ENCODE peak calls at places on chromosomes 6 and 20, in ten cellular contexts. O, G, Y, U, N, K, D, B, A and V are unnamed samples.
A peak's percentile ranks its signal among the peaks of the same experiment; 100 is the strongest.

GRCh38 chr6:157528931-157529653 is 148.1 kb downstream of the ZDHHC14 start:
- DNase-seq in Y (no peak), B (no peak), O (no peak), D (no peak), K (no peak), N (no peak), G (no peak), U (peak; percentile 87), A (no peak), V (no peak)

GRCh38 chr20:32560989-32561830 is 23.9 kb downstream of the NOL4L start:
- DNase-seq in B (no peak), N (no peak), K (no peak), O (no peak), U (no peak), D (no peak), A (no peak), Y (no peak), G (no peak), V (peak; percentile 52)

GRCh38 chr20:63295846-63296245 is 2.9 kb downstream of the COL20A1 start:
- DNase-seq in K (no peak), A (no peak), D (no peak), B (no peak), U (no peak), G (no peak), Y (no peak), O (no peak), N (no peak), V (no peak)

GRCh38 chr20:51565741-51566140 is 23.2 kb upstream of the NFATC2 start:
- DNase-seq in U (no peak), G (no peak), D (no peak), Y (no peak), O (no peak), K (no peak), B (no peak), A (no peak), N (no peak), V (no peak)

GRCh38 chr6:91317247-91317646 is 730.4 kb upstream of the MAP3K7 start:
- DNase-seq in K (no peak), Y (no peak), G (no peak), B (no peak), N (no peak), A (no peak), U (no peak), O (no peak), D (no peak), V (no peak)

GRCh38 chr20:57909763-57910331 is 200.0 kb upstream of the PMEPA1 start:
- DNase-seq in O (no peak), U (no peak), A (no peak), D (no peak), K (no peak), B (no peak), N (no peak), G (no peak), Y (no peak), V (no peak)

GRCh38 chr6:87645080-87645479 is 55.1 kb downstream of the ORC3 start:
- DNase-seq in G (no peak), K (no peak), D (peak; percentile 20), O (no peak), U (no peak), N (no peak), Y (no peak), A (no peak), B (no peak), V (no peak)

GRCh38 chr20:2865630-2866029 is 7.7 kb upstream of the PTPRA start:
- DNase-seq in K (no peak), B (no peak), U (no peak), D (no peak), O (no peak), Y (no peak), G (no peak), A (no peak), N (no peak), V (no peak)

GRCh38 chr6:78909391-78909790 is 42.0 kb downstream of the IRAK1BP1 start:
- DNase-seq in A (no peak), G (no peak), B (no peak), D (no peak), Y (no peak), U (peak; percentile 40), N (no peak), O (no peak), K (no peak), V (no peak)

GRCh38 chr20:17499041-17499440 is 32.1 kb downstream of the BFSP1 start:
- DNase-seq in K (no peak), N (no peak), O (no peak), Y (no peak), D (no peak), U (no peak), B (no peak), G (no peak), A (no peak), V (no peak)

GRCh38 chr6:28794175-28795002 is 129.4 kb downstream of the TRIM27 start:
- DNase-seq in N (no peak), K (no peak), A (no peak), G (no peak), B (no peak), Y (no peak), U (no peak), O (no peak), D (no peak), V (no peak)

GRCh38 chr6:127022297-127022696 is 96.2 kb upstream of the RSPO3 start:
- DNase-seq in D (no peak), K (no peak), A (no peak), B (peak; percentile 45), N (no peak), U (peak; percentile 5), O (no peak), G (no peak), Y (no peak), V (peak; percentile 13)

GRCh38 chr6:161091972-161092701 is 100.6 kb downstream of the MAP3K4 start:
- DNase-seq in K (no peak), D (no peak), N (no peak), U (no peak), G (no peak), O (no peak), A (no peak), B (no peak), Y (no peak), V (no peak)

GRCh38 chr20:17525650-17526049 is 5.5 kb downstream of the BFSP1 start:
- DNase-seq in G (no peak), O (no peak), B (no peak), U (no peak), A (no peak), D (no peak), N (peak; percentile 58), Y (no peak), K (peak; percentile 38), V (no peak)

GRCh38 chr20:33306228-33306627 is 23.2 kb downstream of the BPIFB1 start:
- DNase-seq in D (no peak), K (no peak), A (no peak), G (no peak), O (no peak), Y (no peak), N (no peak), U (no peak), B (no peak), V (no peak)

GRCh38 chr20:5774438-5774837 is 24.2 kb downstream of the SHLD1 start:
- DNase-seq in U (no peak), G (no peak), B (no peak), K (no peak), N (no peak), O (no peak), A (no peak), D (no peak), Y (peak; percentile 8), V (no peak)

GRCh38 chr6:149317656-149318571 is at the start of gene TAB2:
- DNase-seq in K (peak; percentile 19), Y (peak; percentile 61), A (peak; percentile 80), B (peak; percentile 75), O (peak; percentile 57), N (no peak), G (peak; percentile 57), U (no peak), D (peak; percentile 74), V (peak; percentile 34)

GRCh38 chr20:61146006-61146405 is 106.1 kb upstream of the CDH4 start:
- DNase-seq in G (no peak), N (no peak), K (no peak), B (no peak), D (no peak), A (no peak), U (no peak), O (no peak), Y (no peak), V (no peak)

GRCh38 chr6:168468046-168468445 is 27.1 kb downstream of the SMOC2 start:
- DNase-seq in G (no peak), D (no peak), Y (no peak), B (no peak), O (no peak), A (no peak), U (no peak), N (no peak), K (no peak), V (no peak)

GRCh38 chr20:37202267-37202943 is 23.1 kb upstream of the MROH8 start:
- DNase-seq in B (no peak), A (no peak), U (peak; percentile 80), K (peak; percentile 97), D (no peak), N (peak; percentile 35), O (no peak), Y (peak; percentile 25), G (peak; percentile 44), V (no peak)

GRCh38 chr6:90611543-90611864 is 24.6 kb upstream of the MAP3K7 start:
- DNase-seq in K (no peak), N (no peak), D (no peak), U (no peak), G (no peak), B (no peak), Y (no peak), O (no peak), A (peak; percentile 6), V (no peak)

GRCh38 chr6:86966271-86966670 is 28.9 kb downstream of the HTR1E start:
- DNase-seq in B (no peak), A (no peak), U (no peak), N (no peak), K (no peak), O (no peak), G (no peak), Y (no peak), D (no peak), V (no peak)